ENCODE peak calls at places on chromosomes 3 and 15, in six cellular contexts. V is neuronal stem cell, J is H1, L is H9, E is trophoblast cell, H is mesenchymal stem cell. Z is an unnamed sample.

GRCh38 chr15:101006931-101007687 is 88.0 kb downstream of the LRRK1 start:
- DNase-seq in E (peak; percentile 92), V (peak; percentile 72), H (peak; percentile 80), J (peak; percentile 88), L (peak; percentile 81), Z (peak; percentile 73)

GRCh38 chr15:85689729-85690128 is 105.0 kb downstream of the KLHL25 start:
- DNase-seq in L (peak; percentile 69), V (peak; percentile 43), H (peak; percentile 76), J (peak; percentile 52), E (no peak), Z (peak; percentile 72)

GRCh38 chr3:117706037-117706436 is 996.5 kb downstream of the TUSC7 start:
- DNase-seq in E (peak; percentile 81), H (peak; percentile 78), V (no peak), J (no peak), L (no peak), Z (peak; percentile 97)

GRCh38 chr3:136955813-136956212 is 2.0 kb upstream of the IL20RB start:
- DNase-seq in J (no peak), V (no peak), H (peak; percentile 93), L (no peak), E (peak; percentile 73), Z (peak; percentile 96)

GRCh38 chr3:178159691-178160090 is 376.5 kb upstream of the KCNMB2 start:
- DNase-seq in L (no peak), E (no peak), V (peak; percentile 30), H (no peak), J (no peak), Z (no peak)

GRCh38 chr3:61841111-61841845 is 279.9 kb downstream of the PTPRG start:
- DNase-seq in H (peak; percentile 6), J (no peak), E (no peak), V (no peak), L (no peak), Z (peak; percentile 68)

GRCh38 chr15:69357773-69358765 is 56.1 kb upstream of the KIF23 start:
- DNase-seq in H (peak; percentile 79), L (no peak), E (no peak), J (no peak), V (peak; percentile 33), Z (peak; percentile 47)

GRCh38 chr3:102223139-102223538 is 211.7 kb upstream of the ZPLD1 start:
- DNase-seq in V (no peak), L (no peak), E (no peak), J (no peak), H (no peak), Z (no peak)

GRCh38 chr3:45088959-45089358 is 57.2 kb downstream of the CDCP1 start:
- DNase-seq in E (peak; percentile 38), V (no peak), H (no peak), L (no peak), J (no peak), Z (no peak)

GRCh38 chr15:96353931-96354730 is 23.6 kb downstream of the NR2F2 start:
- DNase-seq in E (peak; percentile 38), L (peak; percentile 74), H (peak; percentile 76), V (peak; percentile 39), J (peak; percentile 81), Z (peak; percentile 60)

GRCh38 chr3:2540115-2540514 is 441.4 kb downstream of the CNTN4 start:
- DNase-seq in L (no peak), J (no peak), V (no peak), E (no peak), H (no peak), Z (no peak)

GRCh38 chr3:126258670-126259069 is 78.3 kb upstream of the ALDH1L1 start:
- DNase-seq in E (no peak), H (no peak), V (no peak), L (no peak), J (no peak), Z (no peak)

GRCh38 chr3:128240232-128240631 is 87.0 kb downstream of the EEFSEC start:
- DNase-seq in L (no peak), E (peak; percentile 55), H (no peak), J (no peak), V (no peak), Z (no peak)

GRCh38 chr15:41957021-41957897 is 15.1 kb downstream of the EHD4 start:
- DNase-seq in E (no peak), J (no peak), L (no peak), H (peak; percentile 70), V (no peak), Z (peak; percentile 38)

GRCh38 chr15:52466134-52466701 is 62.5 kb downstream of the MYO5A start:
- DNase-seq in J (no peak), H (no peak), L (peak; percentile 68), E (peak; percentile 25), V (no peak), Z (no peak)

GRCh38 chr3:32374788-32375595 is 16.7 kb upstream of the CMTM7 start:
- DNase-seq in J (peak; percentile 82), L (peak; percentile 73), H (peak; percentile 79), V (peak; percentile 73), E (peak; percentile 91), Z (peak; percentile 74)

GRCh38 chr3:66450389-66451022 is 50.3 kb downstream of the LRIG1 start:
- DNase-seq in V (no peak), L (no peak), J (no peak), H (no peak), E (no peak), Z (peak; percentile 76)

GRCh38 chr15:64981812-64982431 is 7.8 kb downstream of the SPG21 start:
- DNase-seq in L (no peak), H (no peak), J (no peak), V (no peak), E (no peak), Z (no peak)

GRCh38 chr15:49242820-49243219 is 72.8 kb downstream of the GALK2 start:
- DNase-seq in V (no peak), E (no peak), J (no peak), H (peak; percentile 91), L (no peak), Z (peak; percentile 95)

GRCh38 chr3:133874761-133875438 is 20.8 kb downstream of the RAB6B start:
- DNase-seq in J (no peak), L (no peak), E (no peak), V (no peak), H (no peak), Z (no peak)

GRCh38 chr15:99983171-99983891 is 250.1 kb upstream of the LYSMD4 start:
- DNase-seq in E (no peak), V (no peak), L (peak; percentile 62), H (peak; percentile 40), J (peak; percentile 62), Z (no peak)

GRCh38 chr15:99983894-99984293 is 250.7 kb upstream of the LYSMD4 start:
- DNase-seq in L (peak; percentile 58), J (peak; percentile 66), E (no peak), H (no peak), V (no peak), Z (no peak)

GRCh38 chr15:99986297-99987118 is 253.3 kb upstream of the LYSMD4 start:
- DNase-seq in L (no peak), J (no peak), H (peak; percentile 22), E (no peak), V (no peak), Z (no peak)

GRCh38 chr15:99985878-99986277 is 252.6 kb upstream of the LYSMD4 start:
- DNase-seq in V (no peak), H (no peak), E (no peak), J (no peak), L (no peak), Z (no peak)

GRCh38 chr15:99984491-99985243 is 251.4 kb upstream of the LYSMD4 start:
- DNase-seq in H (no peak), L (no peak), V (no peak), E (no peak), J (no peak), Z (no peak)
- H3K18ac ChIP-seq in H (peak overlapping the region; percentile 50), L (no peak overlapping the region), V (peak overlapping the region; percentile 25), E (no peak overlapping the region), J (peak overlapping the region; percentile 3), Z (no peak overlapping the region)

DNA sequence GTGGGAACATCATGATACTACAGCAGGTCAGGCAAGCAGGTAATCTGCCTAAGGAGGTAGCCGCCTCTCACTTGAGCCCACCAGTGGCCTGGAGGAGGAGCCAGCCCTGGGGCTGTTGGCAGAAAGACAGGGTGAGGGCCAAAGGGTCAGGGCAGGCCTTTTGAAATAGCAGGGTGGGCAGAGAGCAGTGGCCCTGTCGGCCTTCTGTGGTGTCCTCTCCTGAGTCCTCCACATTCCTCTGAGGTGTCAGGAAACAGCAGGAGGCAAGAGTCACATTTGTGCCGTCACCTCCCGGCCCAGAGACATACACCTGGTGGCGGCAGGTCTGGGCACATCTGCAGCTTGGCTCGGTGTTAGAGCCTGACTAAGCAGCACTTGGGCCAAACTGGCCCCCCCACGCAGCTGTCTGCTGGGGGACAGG is 3.9 kb upstream of the BNC1 start:
- DNase-seq in H (no peak), V (no peak), L (peak; percentile 62), J (peak; percentile 57), E (peak; percentile 62), Z (no peak)
- H3K14ac ChIP-seq in H (no peak overlapping the region), V (no peak overlapping the region), L (no peak overlapping the region), J (no peak overlapping the region), E (peak overlapping the region; percentile 35), Z (peak overlapping the region; percentile 6)

DNA sequence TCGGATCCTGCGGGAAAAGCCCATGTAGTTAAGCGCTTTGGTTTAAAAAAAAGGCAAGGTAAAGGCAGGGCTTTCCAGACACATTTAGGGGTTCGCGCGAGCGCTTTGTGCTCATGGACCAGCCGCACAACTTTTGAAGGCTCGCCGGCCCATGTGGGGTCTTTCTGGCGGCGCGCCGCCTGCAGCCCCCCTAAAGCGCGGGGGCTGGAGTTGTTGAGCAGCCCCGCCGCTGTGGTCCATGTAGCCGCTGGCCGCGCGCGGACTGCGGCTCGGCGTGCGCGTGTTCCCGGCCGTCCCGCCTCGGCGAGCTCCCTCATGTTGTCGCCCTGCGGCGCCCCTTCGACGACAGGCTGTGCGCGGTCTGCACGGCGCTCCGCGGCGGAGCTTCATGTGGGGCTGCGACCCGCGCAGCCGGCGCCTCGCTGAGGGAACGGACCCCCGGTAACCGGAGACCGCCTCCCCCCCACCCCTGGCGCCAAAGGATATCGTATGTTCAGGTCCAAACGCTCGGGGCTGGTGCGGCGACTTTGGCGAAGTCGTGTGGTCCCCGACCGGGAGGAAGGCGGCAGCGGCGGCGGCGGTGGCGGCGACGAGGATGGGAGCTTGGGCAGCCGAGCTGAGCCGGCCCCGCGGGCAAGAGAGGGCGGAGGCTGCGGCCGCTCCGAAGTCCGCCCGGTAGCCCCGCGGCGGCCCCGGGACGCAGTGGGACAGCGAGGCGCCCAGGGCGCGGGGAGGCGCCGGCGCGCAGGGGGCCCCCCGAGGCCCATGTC is 919 bp downstream of the SMAD6 start:
- DNase-seq in J (peak; percentile 63), V (no peak), H (peak; percentile 51), L (no peak), E (peak; percentile 34), Z (no peak)
- H3K18ac ChIP-seq in J (peak overlapping the region; percentile 78), V (peak overlapping the region; percentile 96), H (peak overlapping the region; percentile 90), L (no peak overlapping the region), E (peak overlapping the region; percentile 98), Z (peak overlapping the region; percentile 46)

DNA sequence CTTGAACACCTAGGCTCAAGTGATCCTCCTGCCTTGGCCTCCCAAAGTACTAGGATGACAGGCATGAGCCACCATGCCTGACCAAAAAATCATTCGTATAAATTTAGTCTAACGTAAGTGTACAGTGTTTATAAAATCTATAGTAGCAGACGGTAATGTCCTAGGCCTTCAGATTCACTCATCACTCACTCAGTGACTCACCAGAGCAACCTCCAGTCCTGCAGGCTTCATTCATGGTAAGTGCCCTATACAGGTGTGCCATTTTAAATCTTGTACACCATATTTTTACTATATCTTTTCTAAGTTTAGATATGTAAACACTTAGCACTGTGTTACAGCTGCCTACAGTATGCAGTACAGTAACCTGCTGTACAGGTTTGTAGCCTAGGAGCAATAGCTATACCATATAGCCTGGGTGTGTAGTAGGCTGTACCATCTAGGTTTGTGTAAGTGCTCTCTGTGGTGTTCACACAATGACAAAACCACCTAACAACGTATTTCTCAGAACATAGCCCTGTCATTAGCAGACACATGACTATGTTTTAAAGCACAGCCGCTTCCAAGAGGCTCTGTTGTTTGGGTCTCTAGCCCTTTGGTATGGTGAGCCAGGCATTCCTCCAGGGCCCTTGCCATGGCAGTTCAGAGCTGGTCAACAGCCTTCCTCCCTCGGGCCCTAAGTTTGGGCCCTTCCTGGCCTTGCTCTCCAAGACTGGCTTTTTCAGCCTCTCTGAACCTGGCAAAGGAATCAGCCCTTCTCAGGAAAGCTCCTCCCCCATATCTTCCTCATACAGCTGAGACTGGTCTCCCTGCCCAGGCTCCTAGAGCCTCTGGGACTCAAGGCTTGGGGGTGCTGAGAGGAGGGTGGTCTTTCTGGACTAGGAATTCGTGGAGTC is 1.9 kb upstream of the CCDC9B start:
- DNase-seq in J (no peak), E (no peak), V (no peak), H (peak; percentile 65), L (no peak), Z (peak; percentile 85)
- H3K14ac ChIP-seq in J (no peak overlapping the region), E (no peak overlapping the region), V (no peak overlapping the region), H (no peak overlapping the region), L (no peak overlapping the region), Z (peak overlapping the region; percentile 91)

Z was measured in IMR-90.